ENCODE peak calls at places on chromosomes 6 and 20, in five cellular contexts. P is ovary, M is stomach, Y is adrenal gland, Q is uterus. O is an unnamed sample.

GRCh38 chr6:118468682-118469465 is 79.2 kb upstream of the PLN start:
- DNase-seq in P (no peak), M (no peak), Y (no peak), Q (no peak), O (no peak)

GRCh38 chr6:110537208-110538123 is 61.1 kb upstream of the SLC22A16 start:
- DNase-seq in P (no peak), M (no peak), Y (no peak), Q (no peak), O (peak; percentile 6)

GRCh38 chr6:23036401-23036983 is 467.1 kb downstream of the HDGFL1 start:
- DNase-seq in Q (no peak), P (no peak), M (no peak), Y (no peak), O (no peak)

GRCh38 chr6:77231438-77232305 is 231.6 kb downstream of the HTR1B start:
- DNase-seq in P (no peak), M (no peak), Q (no peak), Y (no peak), O (no peak)

GRCh38 chr20:31678389-31679356 is 41.0 kb downstream of the COX4I2 start:
- DNase-seq in P (no peak), Q (no peak), Y (peak; percentile 77), M (peak; percentile 62), O (no peak)

GRCh38 chr6:127520061-127520460 is 926 bp upstream of the MTCL3 start:
- DNase-seq in Q (no peak), M (no peak), Y (no peak), P (no peak), O (no peak)

GRCh38 chr6:21309791-21310190 is 283.8 kb upstream of the SOX4 start:
- DNase-seq in Y (no peak), M (no peak), P (no peak), Q (no peak), O (no peak)

GRCh38 chr20:44153636-44154043 is 33.3 kb downstream of the JPH2 start:
- DNase-seq in M (no peak), Y (no peak), Q (peak; percentile 66), P (no peak), O (no peak)

GRCh38 chr6:61745994-61746393 is 540.0 kb downstream of the KHDRBS2 start:
- DNase-seq in Q (no peak), M (no peak), Y (no peak), P (no peak), O (no peak)

GRCh38 chr20:517221-517620 is 26.4 kb downstream of the CSNK2A1 start:
- DNase-seq in M (no peak), P (no peak), Y (no peak), Q (no peak), O (no peak)

GRCh38 chr6:20605581-20605980 is 71.3 kb downstream of the CDKAL1 start:
- DNase-seq in Y (no peak), P (no peak), M (no peak), Q (no peak), O (no peak)

GRCh38 chr6:43724914-43725642 is 37.5 kb upstream of the MRPS18A start:
- DNase-seq in Y (peak; percentile 58), P (peak; percentile 43), M (peak; percentile 91), Q (peak; percentile 70), O (peak; percentile 83)
- TF ChIP-seq POLR2A in Y (no peak), P (no peak), M (peak; percentile 32), Q (no peak), O (no peak)

GRCh38 chr6:136793348-136793747 is 1.1 kb upstream of the MAP3K5 start:
- DNase-seq in P (no peak), Y (no peak), Q (no peak), M (no peak), O (no peak)

GRCh38 chr6:136792945-136793289 is 640 bp upstream of the MAP3K5 start:
- DNase-seq in P (peak; percentile 95), Y (peak; percentile 96), M (peak; percentile 96), Q (peak; percentile 93), O (peak; percentile 39)

GRCh38 chr6:136790411-136791295 is 1.6 kb downstream of the MAP3K5 start:
- DNase-seq in Y (no peak), Q (no peak), M (no peak), P (no peak), O (no peak)

GRCh38 chr6:136792066-136792944 is at the start of gene MAP3K5:
- DNase-seq in Q (peak; percentile 84), Y (peak; percentile 90), M (peak; percentile 94), P (peak; percentile 93), O (peak; percentile 33)

GRCh38 chr6:136791296-136792065 is 796 bp downstream of the MAP3K5 start:
- DNase-seq in Y (peak; percentile 77), M (peak; percentile 81), P (peak; percentile 71), Q (peak; percentile 53), O (no peak)
- TF ChIP-seq POLR2A in Y (no peak), M (peak; percentile 32), P (peak; percentile 42), Q (peak; percentile 37), O (no peak)

GRCh38 chr6:101683884-101684283 is 290.4 kb downstream of the GRIK2 start:
- DNase-seq in Y (no peak), Q (no peak), M (no peak), P (no peak), O (no peak)

GRCh38 chr6:101686653-101687052 is 293.1 kb downstream of the GRIK2 start:
- DNase-seq in Y (no peak), P (no peak), Q (no peak), M (no peak), O (no peak)

GRCh38 chr6:101682937-101683336 is 289.4 kb downstream of the GRIK2 start:
- DNase-seq in Y (no peak), Q (no peak), M (no peak), P (no peak), O (no peak)
- TF ChIP-seq POLR2A in Y (no peak), Q (no peak), M (no peak), P (no peak), O (no peak)

GRCh38 chr20:61567204-61567603 is 315.1 kb downstream of the CDH4 start:
- DNase-seq in Q (no peak), M (no peak), Y (no peak), P (no peak), O (no peak)

GRCh38 chr20:61564628-61565027 is 312.6 kb downstream of the CDH4 start:
- DNase-seq in P (no peak), Y (no peak), Q (no peak), M (no peak), O (no peak)

GRCh38 chr20:61569836-61570235 is 317.8 kb downstream of the CDH4 start:
- DNase-seq in Y (no peak), P (no peak), M (no peak), Q (no peak), O (no peak)

GRCh38 chr20:61565791-61566190 is 313.7 kb downstream of the CDH4 start:
- DNase-seq in P (no peak), Q (no peak), M (no peak), Y (no peak), O (no peak)

GRCh38 chr20:61566691-61567090 is 314.6 kb downstream of the CDH4 start:
- DNase-seq in M (no peak), Y (no peak), Q (no peak), P (no peak), O (no peak)
- TF ChIP-seq POLR2A in M (no peak), Y (no peak), Q (no peak), P (no peak), O (no peak)

GRCh38 chr6:43989556-43990248 is 137.6 kb downstream of the MRPL14 start:
- DNase-seq in P (no peak), M (no peak), Q (no peak), Y (no peak), O (no peak)

GRCh38 chr6:43990627-43991619 is 136.3 kb downstream of the MRPL14 start:
- DNase-seq in P (peak; percentile 44), M (no peak), Y (no peak), Q (peak; percentile 83), O (peak; percentile 52)

GRCh38 chr6:43992126-43992663 is 135.1 kb downstream of the MRPL14 start:
- DNase-seq in Y (no peak), P (no peak), Q (no peak), M (no peak), O (no peak)

GRCh38 chr6:43988801-43989200 is 138.5 kb downstream of the MRPL14 start:
- DNase-seq in P (no peak), M (no peak), Y (no peak), Q (no peak), O (no peak)

DNA sequence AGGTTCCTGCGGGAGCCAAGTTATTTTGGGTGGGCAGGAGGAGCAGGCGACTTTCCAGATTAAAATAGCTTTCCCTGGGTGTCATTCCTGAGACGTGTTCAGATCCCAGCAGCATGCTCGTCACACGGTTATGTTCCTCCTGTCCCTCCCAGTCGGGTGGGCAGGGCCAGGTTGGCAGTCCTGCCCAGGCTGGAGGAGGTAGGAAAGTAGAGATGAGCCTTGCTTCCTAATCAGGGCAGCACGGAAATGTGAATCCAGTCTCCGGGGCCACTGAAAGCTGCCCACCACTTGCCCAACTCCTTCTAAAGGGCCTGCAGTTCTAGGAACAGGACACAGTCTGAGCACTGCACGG is 137.0 kb downstream of the MRPL14 start:
- DNase-seq in P (no peak), M (no peak), Q (no peak), Y (no peak), O (peak; percentile 47)
- TF ChIP-seq POLR2A in P (no peak), M (no peak), Q (no peak), Y (no peak), O (no peak)

GRCh38 chr6:7137335-7138106 is 29.8 kb downstream of the RREB1 start:
- DNase-seq in Q (peak; percentile 50), M (no peak), Y (peak; percentile 73), P (peak; percentile 51), O (peak; percentile 67)
- TF ChIP-seq POLR2A in Q (no peak), M (no peak), Y (no peak), P (no peak), O (peak; percentile 25)

GRCh38 chr6:42369568-42369967 is 82.2 kb downstream of the TRERF1 start:
- DNase-seq in P (no peak), Y (no peak), M (peak; percentile 59), Q (no peak), O (no peak)

GRCh38 chr6:42366999-42367352 is 84.8 kb downstream of the TRERF1 start:
- DNase-seq in M (no peak), P (no peak), Y (no peak), Q (no peak), O (no peak)

GRCh38 chr6:42368156-42368555 is 83.6 kb downstream of the TRERF1 start:
- DNase-seq in P (no peak), Y (no peak), M (no peak), Q (no peak), O (no peak)

GRCh38 chr6:42366011-42366705 is 85.6 kb downstream of the TRERF1 start:
- DNase-seq in M (no peak), Q (no peak), Y (no peak), P (no peak), O (no peak)

DNA sequence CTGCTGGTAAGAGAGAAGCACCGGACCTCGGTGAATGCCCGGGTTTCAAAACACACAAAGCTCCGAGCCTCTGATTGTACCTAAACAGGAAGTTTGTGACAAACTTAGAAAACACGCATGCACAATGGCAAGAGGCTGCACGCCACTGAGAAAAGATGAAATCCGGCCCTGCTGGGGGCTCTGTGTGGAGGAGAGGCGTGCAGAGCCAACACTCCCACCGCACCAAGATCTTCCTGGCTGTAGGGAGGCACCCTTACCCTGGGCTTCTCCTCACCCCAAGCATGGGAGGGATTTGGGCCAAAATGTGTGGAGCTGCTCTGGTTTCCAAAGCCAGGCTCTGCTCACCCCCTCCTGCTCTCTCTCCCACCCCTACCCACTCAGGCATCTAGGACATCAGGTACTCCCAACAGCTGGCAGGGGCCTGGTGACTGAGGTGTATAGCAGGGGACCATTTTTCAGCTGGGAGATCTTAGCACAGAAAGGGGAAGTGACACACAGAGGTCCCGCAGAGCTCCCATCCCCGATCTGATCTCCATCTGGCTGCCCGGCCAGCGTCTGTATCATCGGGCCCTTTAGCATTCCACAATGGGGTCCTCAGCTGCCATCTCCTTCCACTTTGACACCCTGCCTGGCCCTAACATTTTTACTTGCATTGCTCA is 84.2 kb downstream of the TRERF1 start:
- DNase-seq in P (no peak), M (no peak), Y (no peak), Q (no peak), O (no peak)
- TF ChIP-seq POLR2A in P (no peak), M (no peak), Y (no peak), Q (no peak), O (no peak)

O was measured in H54.